ENCODE peak calls at places on chromosomes 16 and 17, in six cellular contexts. One of them, this sample, is unnamed. For H3K4me1, the result is how much of the 10 kb centered on the place peaks cover.

GRCh38 chr17:76515291-76515949 is 14.2 kb upstream of the RHBDF2 start:
- DNase-seq in cardiac muscle cell: peak
- DNase-seq in A549: no peak
- DNase-seq in CD8-positive, alpha-beta memory T cell: peak
- DNase-seq in H9: no peak
- DNase-seq in prostate gland: peak
- DNase-seq in this sample: no peak

GRCh38 chr17:16486373-16487250 is 5.4 kb downstream of the LRRC75A start:
- DNase-seq in cardiac muscle cell: peak
- DNase-seq in CD8-positive, alpha-beta memory T cell: no peak
- DNase-seq in H9: peak
- DNase-seq in A549: peak
- DNase-seq in prostate gland: peak
- DNase-seq in this sample: peak

GRCh38 chr16:61948414-61948813 is 87.8 kb downstream of the CDH8 start:
- DNase-seq in A549: no peak
- DNase-seq in CD8-positive, alpha-beta memory T cell: no peak
- DNase-seq in H9: no peak
- DNase-seq in prostate gland: no peak
- DNase-seq in cardiac muscle cell: no peak
- DNase-seq in this sample: no peak

GRCh38 chr17:48333034-48333491 is 97.0 kb downstream of the SKAP1 start:
- DNase-seq in H9: no peak
- DNase-seq in cardiac muscle cell: peak
- DNase-seq in CD8-positive, alpha-beta memory T cell: no peak
- DNase-seq in prostate gland: no peak
- DNase-seq in A549: no peak
- DNase-seq in this sample: no peak

GRCh38 chr17:50100921-50101345 is 5.8 kb downstream of the PDK2 start:
- DNase-seq in CD8-positive, alpha-beta memory T cell: no peak
- DNase-seq in A549: no peak
- DNase-seq in cardiac muscle cell: no peak
- DNase-seq in prostate gland: no peak
- DNase-seq in H9: peak
- DNase-seq in this sample: peak

GRCh38 chr17:43974541-43975315 is 21.0 kb upstream of the PYY start:
- DNase-seq in H9: no peak
- DNase-seq in cardiac muscle cell: no peak
- DNase-seq in prostate gland: no peak
- DNase-seq in A549: no peak
- DNase-seq in CD8-positive, alpha-beta memory T cell: no peak
- DNase-seq in this sample: no peak

GRCh38 chr16:5905935-5906334 is 808.3 kb upstream of the EEF2KMT start:
- DNase-seq in H9: no peak
- DNase-seq in prostate gland: no peak
- DNase-seq in cardiac muscle cell: no peak
- DNase-seq in A549: no peak
- DNase-seq in CD8-positive, alpha-beta memory T cell: no peak
- DNase-seq in this sample: no peak

GRCh38 chr17:59848385-59848668 is 44.4 kb downstream of the TUBD1 start:
- DNase-seq in A549: no peak
- DNase-seq in cardiac muscle cell: no peak
- DNase-seq in CD8-positive, alpha-beta memory T cell: no peak
- DNase-seq in prostate gland: no peak
- DNase-seq in H9: no peak
- DNase-seq in this sample: no peak

GRCh38 chr16:74760007-74760767 is 14.4 kb downstream of the FA2H start:
- DNase-seq in cardiac muscle cell: no peak
- DNase-seq in CD8-positive, alpha-beta memory T cell: no peak
- DNase-seq in prostate gland: no peak
- DNase-seq in H9: no peak
- DNase-seq in A549: peak
- DNase-seq in this sample: no peak

GRCh38 chr17:28133562-28133970 is 91.1 kb downstream of the NLK start:
- DNase-seq in CD8-positive, alpha-beta memory T cell: no peak
- DNase-seq in A549: peak
- DNase-seq in H9: no peak
- DNase-seq in prostate gland: no peak
- DNase-seq in cardiac muscle cell: peak
- DNase-seq in this sample: no peak

GRCh38 chr17:54180919-54181318 is 358.2 kb downstream of the KIF2B start:
- DNase-seq in A549: no peak
- DNase-seq in CD8-positive, alpha-beta memory T cell: no peak
- DNase-seq in H9: no peak
- DNase-seq in prostate gland: no peak
- DNase-seq in cardiac muscle cell: no peak
- DNase-seq in this sample: peak

GRCh38 chr16:86500708-86501510 is 9.4 kb upstream of the FOXF1 start:
- DNase-seq in prostate gland: no peak
- DNase-seq in H9: no peak
- DNase-seq in cardiac muscle cell: no peak
- DNase-seq in CD8-positive, alpha-beta memory T cell: no peak
- DNase-seq in A549: no peak
- DNase-seq in this sample: no peak
- H3K27ac ChIP-seq in prostate gland: peak
- H3K27ac ChIP-seq in H9: no peak
- H3K27ac ChIP-seq in cardiac muscle cell: no peak
- H3K27ac ChIP-seq in CD8-positive, alpha-beta memory T cell: no peak
- H3K27ac ChIP-seq in A549: no peak
- H3K27ac ChIP-seq in this sample: peak

GRCh38 chr16:31480851-31481250 is 2.1 kb upstream of the SLC5A2 start:
- DNase-seq in prostate gland: no peak
- DNase-seq in H9: no peak
- DNase-seq in cardiac muscle cell: peak
- DNase-seq in A549: no peak
- DNase-seq in CD8-positive, alpha-beta memory T cell: no peak
- DNase-seq in this sample: no peak
- H3K4me1 ChIP-seq in prostate gland: under half
- H3K4me1 ChIP-seq in H9: under half
- H3K4me1 ChIP-seq in cardiac muscle cell: under half
- H3K4me1 ChIP-seq in A549: under half
- H3K4me1 ChIP-seq in CD8-positive, alpha-beta memory T cell: under half
- H3K4me1 ChIP-seq in this sample: under half

GRCh38 chr17:72406501-72406900 is 285.7 kb downstream of the SOX9 start:
- DNase-seq in cardiac muscle cell: no peak
- DNase-seq in CD8-positive, alpha-beta memory T cell: no peak
- DNase-seq in prostate gland: no peak
- DNase-seq in A549: no peak
- DNase-seq in H9: no peak
- DNase-seq in this sample: no peak
- H3K27ac ChIP-seq in cardiac muscle cell: no peak
- H3K27ac ChIP-seq in CD8-positive, alpha-beta memory T cell: no peak
- H3K27ac ChIP-seq in prostate gland: peak
- H3K27ac ChIP-seq in A549: peak
- H3K27ac ChIP-seq in H9: no peak
- H3K27ac ChIP-seq in this sample: no peak

GRCh38 chr17:64969046-64969501 is 49.8 kb upstream of the LRRC37A3 start:
- DNase-seq in CD8-positive, alpha-beta memory T cell: no peak
- DNase-seq in prostate gland: no peak
- DNase-seq in H9: no peak
- DNase-seq in A549: no peak
- DNase-seq in cardiac muscle cell: peak
- DNase-seq in this sample: no peak
- H3K4me1 ChIP-seq in CD8-positive, alpha-beta memory T cell: half or more
- H3K4me1 ChIP-seq in prostate gland: under half
- H3K4me1 ChIP-seq in H9: under half
- H3K4me1 ChIP-seq in A549: under half
- H3K4me1 ChIP-seq in cardiac muscle cell: under half
- H3K4me1 ChIP-seq in this sample: under half

GRCh38 chr16:4410335-4411075 is 5.9 kb downstream of the CORO7 start:
- DNase-seq in CD8-positive, alpha-beta memory T cell: no peak
- DNase-seq in A549: no peak
- DNase-seq in prostate gland: peak
- DNase-seq in H9: no peak
- DNase-seq in cardiac muscle cell: peak
- DNase-seq in this sample: peak

GRCh38 chr16:4407543-4408322 is 8.7 kb downstream of the CORO7 start:
- DNase-seq in CD8-positive, alpha-beta memory T cell: no peak
- DNase-seq in H9: no peak
- DNase-seq in prostate gland: no peak
- DNase-seq in cardiac muscle cell: peak
- DNase-seq in A549: no peak
- DNase-seq in this sample: no peak

GRCh38 chr16:4409081-4409932 is 7.1 kb downstream of the CORO7 start:
- DNase-seq in cardiac muscle cell: no peak
- DNase-seq in CD8-positive, alpha-beta memory T cell: no peak
- DNase-seq in H9: peak
- DNase-seq in A549: peak
- DNase-seq in prostate gland: no peak
- DNase-seq in this sample: peak

GRCh38 chr16:4404967-4405696 is 11.3 kb downstream of the CORO7 start:
- DNase-seq in H9: peak
- DNase-seq in prostate gland: no peak
- DNase-seq in CD8-positive, alpha-beta memory T cell: no peak
- DNase-seq in cardiac muscle cell: no peak
- DNase-seq in A549: no peak
- DNase-seq in this sample: no peak

GRCh38 chr16:4408323-4408690 is 8.1 kb downstream of the CORO7 start:
- DNase-seq in H9: no peak
- DNase-seq in CD8-positive, alpha-beta memory T cell: no peak
- DNase-seq in A549: no peak
- DNase-seq in cardiac muscle cell: no peak
- DNase-seq in prostate gland: no peak
- DNase-seq in this sample: no peak
- H3K27ac ChIP-seq in H9: no peak
- H3K27ac ChIP-seq in CD8-positive, alpha-beta memory T cell: no peak
- H3K27ac ChIP-seq in A549: no peak
- H3K27ac ChIP-seq in cardiac muscle cell: no peak
- H3K27ac ChIP-seq in prostate gland: no peak
- H3K27ac ChIP-seq in this sample: peak